ENCODE peak calls at places on chromosomes 12 and 14, in six cellular contexts. R, V, K, H, M and Z are unnamed samples.

GRCh38 chr12:91380651-91381050 is 198.0 kb upstream of the DCN start:
- DNase-seq in R (peak; percentile 13), K (no peak), M (no peak), H (no peak), V (no peak), Z (no peak)

GRCh38 chr12:29102739-29103138 is 46.3 kb upstream of the FAR2 start:
- DNase-seq in K (no peak), H (no peak), V (no peak), M (no peak), R (no peak), Z (no peak)

GRCh38 chr12:30501718-30502117 is 194.0 kb downstream of the IPO8 start:
- DNase-seq in V (no peak), R (no peak), M (no peak), K (no peak), H (no peak), Z (no peak)

GRCh38 chr12:87092421-87092820 is 836.2 kb upstream of the MGAT4C start:
- DNase-seq in R (no peak), V (no peak), K (no peak), M (no peak), H (no peak), Z (no peak)

GRCh38 chr14:105938959-105939358 is 412.6 kb downstream of the TMEM121 start:
- DNase-seq in H (no peak), R (no peak), K (no peak), V (no peak), M (no peak), Z (no peak)

GRCh38 chr12:94287245-94287628 is 138.9 kb downstream of the PLXNC1 start:
- DNase-seq in K (no peak), H (no peak), R (no peak), V (no peak), M (no peak), Z (no peak)

GRCh38 chr12:64173456-64173855 is 48.6 kb downstream of the KICS2 start:
- DNase-seq in V (no peak), K (no peak), R (no peak), H (no peak), M (no peak), Z (no peak)

GRCh38 chr12:66130267-66131066 is at the start of gene LLPH:
- DNase-seq in M (peak; percentile 62), K (peak; percentile 30), H (peak; percentile 90), R (peak; percentile 90), V (peak; percentile 84), Z (peak; percentile 41)

GRCh38 chr12:1056390-1056789 is 65.4 kb downstream of the ERC1 start:
- DNase-seq in V (no peak), H (no peak), K (no peak), R (no peak), M (no peak), Z (no peak)

GRCh38 chr14:35159742-35160409 is 37.5 kb downstream of the PRORP start:
- DNase-seq in H (peak; percentile 81), K (no peak), R (no peak), V (peak; percentile 97), M (peak; percentile 54), Z (peak; percentile 46)

GRCh38 chr14:77973246-77973645 is 173.3 kb downstream of the ADCK1 start:
- DNase-seq in H (no peak), V (no peak), R (no peak), M (no peak), K (no peak), Z (no peak)

GRCh38 chr12:52800259-52800917 is 4.5 kb upstream of the KRT3 start:
- DNase-seq in M (no peak), V (no peak), K (no peak), R (no peak), H (no peak), Z (no peak)

GRCh38 chr12:108980831-108981618 is 39.8 kb downstream of the SVOP start:
- DNase-seq in K (no peak), V (peak; percentile 32), H (peak; percentile 82), R (no peak), M (peak; percentile 24), Z (no peak)

GRCh38 chr14:73476451-73476905 is 14.3 kb upstream of the RIOX1 start:
- DNase-seq in M (no peak), R (peak; percentile 57), K (no peak), V (no peak), H (no peak), Z (no peak)

GRCh38 chr12:89919241-89919906 is 210.7 kb upstream of the ATP2B1 start:
- DNase-seq in M (no peak), K (no peak), H (no peak), V (no peak), R (no peak), Z (no peak)

GRCh38 chr12:120599672-120600537 is 18.7 kb upstream of the POP5 start:
- DNase-seq in R (no peak), K (no peak), V (no peak), M (no peak), H (no peak), Z (no peak)

GRCh38 chr12:2967651-2968050 is 8.5 kb downstream of the TEAD4 start:
- DNase-seq in R (no peak), K (no peak), V (no peak), H (no peak), M (no peak), Z (no peak)

GRCh38 chr14:24315807-24316596 is 4.7 kb downstream of the LTB4R start:
- DNase-seq in H (no peak), R (no peak), M (no peak), K (no peak), V (no peak), Z (no peak)

GRCh38 chr12:104387190-104387589 is 69.6 kb upstream of the CHST11 start:
- DNase-seq in K (no peak), R (no peak), V (peak; percentile 20), M (no peak), H (peak; percentile 65), Z (no peak)

GRCh38 chr12:130932061-130932650 is 21.6 kb upstream of the ADGRD1 start:
- DNase-seq in R (no peak), H (no peak), K (no peak), V (no peak), M (no peak), Z (peak; percentile 87)